ENCODE peak calls at places on chromosomes 1 and 21, in nine cellular contexts. Q, E, D, J, M, T, S, W and K are unnamed samples.

GRCh38 chr1:22978299-22978698 is 5.6 kb upstream of the LACTBL1 start:
- DNase-seq in W (no peak), S (no peak), J (no peak), D (no peak), Q (no peak), T (peak), M (no peak), E (no peak), K (no peak)

GRCh38 chr21:21971384-21971783 is 973.2 kb downstream of the NCAM2 start:
- DNase-seq in J (no peak), Q (no peak), E (no peak), W (no peak), D (no peak), T (peak), M (no peak), S (no peak), K (no peak)

GRCh38 chr1:33641099-33641830 is 168.8 kb downstream of the ZSCAN20 start:
- DNase-seq in E (no peak), D (no peak), S (peak), Q (no peak), W (no peak), M (no peak), J (no peak), T (no peak), K (no peak)

GRCh38 chr1:241579434-241579833 is 47.3 kb downstream of the KMO start:
- DNase-seq in D (no peak), W (no peak), M (no peak), Q (no peak), E (no peak), J (no peak), S (no peak), T (no peak), K (no peak)

GRCh38 chr1:230972855-230973271 is 5.8 kb downstream of the TTC13 start:
- DNase-seq in E (no peak), J (no peak), D (peak), M (no peak), W (no peak), T (peak), Q (peak), S (no peak), K (no peak)

GRCh38 chr1:214427871-214428277 is 123.5 kb downstream of the PTPN14 start:
- DNase-seq in S (no peak), E (no peak), Q (peak), J (no peak), T (peak), M (no peak), W (peak), D (peak), K (no peak)

GRCh38 chr1:168469690-168470089 is 74.1 kb downstream of the XCL2 start:
- DNase-seq in T (peak), J (no peak), E (no peak), W (peak), Q (no peak), S (no peak), M (no peak), D (peak), K (peak)

GRCh38 chr1:62367005-62367547 is 47.8 kb upstream of the KANK4 start:
- DNase-seq in J (no peak), T (no peak), Q (no peak), E (no peak), W (no peak), S (no peak), D (no peak), M (no peak), K (no peak)

GRCh38 chr1:244158039-244158438 is 107.0 kb downstream of the ZBTB18 start:
- DNase-seq in S (no peak), Q (no peak), D (no peak), M (no peak), T (no peak), J (no peak), W (no peak), E (no peak), K (no peak)

GRCh38 chr1:80047791-80048190 is 1041.3 kb upstream of the ADGRL4 start:
- DNase-seq in S (no peak), W (no peak), Q (no peak), T (peak), E (no peak), J (no peak), M (no peak), D (no peak), K (no peak)

GRCh38 chr1:157595356-157595755 is 2.5 kb downstream of the FCRL4 start:
- DNase-seq in M (no peak), Q (peak), J (no peak), S (no peak), T (no peak), E (no peak), D (no peak), W (no peak), K (no peak)

GRCh38 chr21:35156293-35156976 is 107.3 kb upstream of the RUNX1 start:
- DNase-seq in W (no peak), M (no peak), Q (no peak), J (no peak), E (no peak), T (no peak), S (no peak), D (no peak), K (no peak)

GRCh38 chr1:53366901-53367502 is 39.1 kb upstream of the LRP8 start:
- DNase-seq in Q (no peak), M (no peak), W (peak), D (no peak), S (no peak), T (no peak), J (no peak), E (no peak), K (peak)

GRCh38 chr1:99546432-99547416 is 99.2 kb upstream of the PALMD start:
- DNase-seq in J (no peak), W (no peak), M (no peak), E (no peak), T (peak), S (no peak), D (no peak), Q (no peak), K (no peak)

GRCh38 chr1:42689912-42690311 is 7.7 kb downstream of the YBX1 start:
- DNase-seq in S (no peak), Q (no peak), E (no peak), T (no peak), M (no peak), W (no peak), J (no peak), D (no peak), K (no peak)

GRCh38 chr1:203572134-203572625 is 54.5 kb upstream of the ATP2B4 start:
- DNase-seq in S (no peak), T (no peak), D (no peak), E (no peak), J (no peak), M (no peak), W (no peak), Q (no peak), K (no peak)

GRCh38 chr1:234862360-234862943 is 252.5 kb upstream of the IRF2BP2 start:
- DNase-seq in M (no peak), D (no peak), Q (no peak), W (no peak), S (no peak), T (no peak), J (no peak), E (no peak), K (no peak)

GRCh38 chr1:206479164-206480125 is 9.2 kb downstream of the IKBKE start:
- DNase-seq in D (peak), T (peak), E (no peak), W (peak), Q (peak), M (no peak), J (no peak), S (peak), K (peak)